ENCODE peak calls at places on chromosomes 16 and 17, in four cellular contexts. A, I, M and Z are unnamed samples.

GRCh38 chr17:67639555-67639954 is 78.2 kb upstream of the NOL11 start:
- DNase-seq in A (no peak), I (no peak), M (no peak), Z (no peak)

GRCh38 chr17:35244345-35245195 is 1.7 kb downstream of the SLFN5 start:
- DNase-seq in A (peak), I (peak), M (peak), Z (peak)

GRCh38 chr17:78374631-78375274 is 3.7 kb upstream of the PGS1 start:
- DNase-seq in A (no peak), I (no peak), M (peak), Z (peak)

GRCh38 chr17:75937652-75938051 is 3.2 kb downstream of the FBF1 start:
- DNase-seq in A (no peak), I (no peak), M (no peak), Z (no peak)

GRCh38 chr17:28258347-28258887 is 60.6 kb upstream of the TMEM97 start:
- DNase-seq in A (no peak), I (no peak), M (no peak), Z (no peak)

GRCh38 chr17:6853764-6854442 is 22.4 kb upstream of the TEKT1 start:
- DNase-seq in A (no peak), I (no peak), M (no peak), Z (peak)

GRCh38 chr16:21590791-21591190 is 8.6 kb upstream of the METTL9 start:
- DNase-seq in A (no peak), I (no peak), M (no peak), Z (peak)

GRCh38 chr17:75724016-75725003 is 3.1 kb downstream of the ITGB4 start:
- DNase-seq in A (no peak), I (no peak), M (no peak), Z (peak)

GRCh38 chr16:11484691-11485258 is 101.9 kb downstream of the LITAF start:
- DNase-seq in A (no peak), I (no peak), M (no peak), Z (peak)

GRCh38 chr17:70144260-70144846 is 25.0 kb upstream of the KCNJ2 start:
- DNase-seq in A (no peak), I (no peak), M (no peak), Z (peak)

GRCh38 chr17:339193-340061 is 13.2 kb downstream of the RPH3AL start:
- DNase-seq in A (no peak), I (no peak), M (no peak), Z (no peak)

GRCh38 chr17:61127960-61128359 is 271.7 kb upstream of the TBX2 start:
- DNase-seq in A (no peak), I (no peak), M (no peak), Z (no peak)

GRCh38 chr16:50550035-50550434 is 1.8 kb downstream of the NKD1 start:
- DNase-seq in A (no peak), I (no peak), M (no peak), Z (no peak)

GRCh38 chr17:64964796-64965195 is 45.5 kb upstream of the LRRC37A3 start:
- DNase-seq in A (no peak), I (no peak), M (no peak), Z (no peak)

GRCh38 chr17:78013683-78014467 is 55.4 kb downstream of the TNRC6C start:
- DNase-seq in A (peak), I (peak), M (peak), Z (peak)

GRCh38 chr16:83793179-83793578 is 14.6 kb upstream of the HSBP1 start:
- DNase-seq in A (no peak), I (no peak), M (no peak), Z (peak)

GRCh38 chr16:68093816-68094613 is 8.8 kb downstream of the NFATC3 start:
- DNase-seq in A (no peak), I (no peak), M (no peak), Z (peak)

GRCh38 chr16:77945126-77945525 is 77.2 kb upstream of the CLEC3A start:
- DNase-seq in A (no peak), I (no peak), M (peak), Z (no peak)